ENCODE peak calls at places on chromosomes 7 and 10, in six cellular contexts. P is mesenchymal stem cell, C is neuronal stem cell, G is IMR-90, X is H1, D is trophoblast cell. A is an unnamed sample.

GRCh38 chr7:159070422-159071148 is 74.1 kb downstream of the VIPR2 start:
- DNase-seq in X (no peak), C (no peak), P (no peak), G (no peak), D (no peak), A (no peak)

GRCh38 chr7:66267249-66267648 is 62.1 kb downstream of the TPST1 start:
- DNase-seq in P (peak), X (no peak), D (peak), G (peak), C (no peak), A (no peak)

GRCh38 chr10:18681971-18682403 is 22.8 kb downstream of the ARL5B start:
- DNase-seq in C (no peak), D (peak), G (peak), X (no peak), P (peak), A (no peak)

GRCh38 chr10:87961314-87961713 is 97.9 kb downstream of the PTEN start:
- DNase-seq in C (no peak), D (peak), G (peak), P (peak), X (no peak), A (no peak)

GRCh38 chr10:130236711-130237110 is 100.5 kb downstream of the GLRX3 start:
- DNase-seq in D (no peak), C (no peak), P (no peak), X (no peak), G (no peak), A (no peak)

GRCh38 chr10:8158439-8159071 is 104.1 kb downstream of the GATA3 start:
- DNase-seq in G (no peak), P (no peak), X (no peak), D (no peak), C (no peak), A (no peak)

GRCh38 chr10:90964781-90965462 is 44.0 kb upstream of the ANKRD1 start:
- DNase-seq in P (peak), X (no peak), C (no peak), G (no peak), D (no peak), A (no peak)

GRCh38 chr7:137970263-137970975 is 31.5 kb downstream of the CREB3L2 start:
- DNase-seq in G (peak), X (no peak), C (no peak), P (peak), D (peak), A (no peak)

GRCh38 chr10:90167174-90168064 is 466.0 kb downstream of the KIF20B start:
- DNase-seq in G (peak), C (no peak), X (no peak), P (peak), D (peak), A (no peak)

GRCh38 chr10:86440874-86441838 is 74.6 kb upstream of the GRID1 start:
- DNase-seq in G (peak), D (peak), C (no peak), X (no peak), P (peak), A (peak)

GRCh38 chr10:33132626-33133025 is 174.6 kb upstream of the ITGB1 start:
- DNase-seq in X (no peak), C (no peak), G (no peak), P (no peak), D (no peak), A (no peak)

GRCh38 chr7:104775581-104775980 is 238.4 kb upstream of the KMT2E start:
- DNase-seq in P (no peak), D (no peak), X (no peak), C (no peak), G (no peak), A (no peak)

GRCh38 chr10:14584643-14585042 is 190.1 kb downstream of the FAM107B start:
- DNase-seq in G (no peak), C (no peak), D (no peak), P (no peak), X (no peak), A (no peak)

GRCh38 chr10:113743594-113743993 is 7.9 kb upstream of the PLEKHS1 start:
- DNase-seq in G (no peak), P (no peak), D (no peak), C (no peak), X (no peak), A (no peak)
- H2AK5ac ChIP-seq in G (no peak), P (no peak), D (no peak), C (no peak), X (no peak), A (no peak)

GRCh38 chr10:42476101-42476500 is 162.3 kb downstream of the ZNF33B start:
- DNase-seq in G (no peak), C (no peak), X (no peak), P (no peak), D (no peak), A (no peak)
- H3K4me3 ChIP-seq in G (peak), C (no peak), X (no peak), P (no peak), D (no peak), A (no peak)

GRCh38 chr10:107542607-107543006 is 378.1 kb upstream of the SORCS1 start:
- DNase-seq in G (no peak), D (no peak), P (no peak), X (no peak), C (no peak), A (no peak)
- H2AK5ac ChIP-seq in G (no peak), D (no peak), P (no peak), X (no peak), C (no peak), A (no peak)

GRCh38 chr7:230274-230673 is 37.9 kb downstream of the FAM20C start:
- DNase-seq in G (no peak), X (no peak), C (no peak), D (no peak), P (no peak), A (no peak)
- H3K4me3 ChIP-seq in G (no peak), X (no peak), C (no peak), D (no peak), P (no peak), A (no peak)

DNA sequence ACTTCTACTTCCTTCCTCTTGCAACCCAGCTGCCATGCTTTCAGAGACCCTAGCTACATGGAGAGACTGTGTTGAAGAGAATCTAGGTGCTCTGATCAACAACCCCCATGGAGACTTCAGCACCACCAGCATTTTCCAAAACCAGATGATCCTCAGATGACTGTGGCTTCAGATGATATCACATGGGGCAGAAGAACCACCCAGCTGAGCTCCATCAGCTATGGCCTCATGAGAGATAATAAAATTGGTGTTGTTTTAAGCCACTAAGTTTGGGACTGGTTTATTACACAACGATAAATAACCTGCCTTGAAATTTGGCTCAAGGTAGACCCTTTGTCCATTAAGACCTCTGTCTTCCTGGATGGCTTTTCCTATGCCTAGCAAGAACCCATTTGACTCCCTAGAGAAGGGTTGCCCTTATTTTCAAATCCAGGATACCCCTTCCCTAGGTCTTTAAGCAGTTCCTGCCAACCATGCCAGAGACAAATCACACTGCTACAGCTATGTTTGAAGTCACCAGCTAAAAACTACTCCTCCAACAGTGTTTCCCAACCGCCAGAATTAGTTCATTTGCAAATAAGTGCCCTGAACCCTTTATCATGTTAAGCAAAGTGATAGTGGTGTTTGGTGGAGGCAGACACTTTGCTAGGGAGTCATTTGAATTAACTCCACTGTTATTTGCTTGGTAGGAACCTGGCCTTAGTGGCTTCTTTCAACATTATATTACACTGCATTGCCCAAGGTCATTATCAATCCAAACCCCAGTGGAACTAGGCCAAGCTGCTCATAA is 136.9 kb upstream of the PALS2 start:
- DNase-seq in D (no peak), P (no peak), C (no peak), G (no peak), X (peak), A (no peak)
- H2AK5ac ChIP-seq in D (no peak), P (no peak), C (no peak), G (no peak), X (peak), A (no peak)